ENCODE peak calls at places on chromosome 4, in nine cellular contexts. Q is tibial nerve, I is brain microvascular endothelial cell, L is cardiac fibroblast, U is epithelial cell of esophagus, Y is GM06990, Z is bronchial epithelial cell, T is AG10803, A is fibroblast of mammary gland. B is an unnamed sample.

GRCh38 chr4:185811509-185812364 is at the start of gene SORBS2:
- DNase-seq in Q (no peak), I (peak; percentile 51), L (peak; percentile 71), U (peak; percentile 81), Y (peak; percentile 77), Z (peak; percentile 83), T (peak; percentile 16), A (peak; percentile 33), B (no peak)

GRCh38 chr4:7144374-7145290 is 47.7 kb upstream of the SORCS2 start:
- DNase-seq in Q (no peak), I (no peak), L (no peak), U (no peak), Y (no peak), Z (no peak), T (no peak), A (peak; percentile 25), B (no peak)

GRCh38 chr4:21709761-21710160 is 238.8 kb downstream of the KCNIP4 start:
- DNase-seq in Q (no peak), I (no peak), L (no peak), U (no peak), Y (no peak), Z (no peak), T (no peak), A (no peak), B (no peak)

GRCh38 chr4:141065872-141066271 is 67.4 kb downstream of the RNF150 start:
- DNase-seq in Q (no peak), I (no peak), L (no peak), U (no peak), Y (no peak), Z (peak; percentile 2), T (no peak), A (peak; percentile 61), B (no peak)

GRCh38 chr4:139665690-139666529 is at the start of gene MGST2:
- DNase-seq in Q (peak; percentile 60), I (peak; percentile 67), L (peak; percentile 86), U (peak; percentile 70), Y (peak; percentile 44), Z (peak; percentile 74), T (peak; percentile 80), A (peak; percentile 59), B (no peak)

GRCh38 chr4:134645778-134646177 is 444.2 kb upstream of the PABPC4L start:
- DNase-seq in Q (no peak), I (no peak), L (no peak), U (no peak), Y (no peak), Z (no peak), T (no peak), A (no peak), B (no peak)

GRCh38 chr4:168888715-168889215 is 121.3 kb downstream of the CBR4 start:
- DNase-seq in Q (no peak), I (no peak), L (no peak), U (no peak), Y (no peak), Z (no peak), T (no peak), A (no peak), B (no peak)

GRCh38 chr4:129043523-129043922 is 49.8 kb downstream of the SCLT1 start:
- DNase-seq in Q (no peak), I (peak; percentile 22), L (peak; percentile 61), U (peak; percentile 16), Y (no peak), Z (peak; percentile 13), T (peak; percentile 73), A (peak; percentile 37), B (no peak)

GRCh38 chr4:75598390-75598789 is 31.9 kb downstream of the CDKL2 start:
- DNase-seq in Q (no peak), I (no peak), L (peak; percentile 44), U (peak; percentile 4), Y (no peak), Z (peak; percentile 26), T (peak; percentile 29), A (peak; percentile 38), B (no peak)

GRCh38 chr4:26239796-26240195 is 81.0 kb upstream of the RBPJ start:
- DNase-seq in Q (no peak), I (no peak), L (no peak), U (no peak), Y (no peak), Z (no peak), T (peak; percentile 50), A (no peak), B (no peak)

GRCh38 chr4:7224001-7224400 is 31.7 kb downstream of the SORCS2 start:
- DNase-seq in Q (no peak), I (no peak), L (no peak), U (no peak), Y (no peak), Z (no peak), T (no peak), A (no peak), B (no peak)

GRCh38 chr4:139666735-139667266 is 1.2 kb downstream of the MGST2 start:
- DNase-seq in Q (peak; percentile 26), I (peak; percentile 76), L (peak; percentile 72), U (peak; percentile 76), Y (no peak), Z (peak; percentile 67), T (peak; percentile 40), A (peak; percentile 52), B (peak; percentile 30)

GRCh38 chr4:108237693-108238092 is 69.0 kb upstream of the LEF1 start:
- DNase-seq in Q (no peak), I (no peak), L (no peak), U (no peak), Y (no peak), Z (no peak), T (no peak), A (no peak), B (no peak)

GRCh38 chr4:82739292-82740190 is 59.1 kb downstream of the SCD5 start:
- DNase-seq in Q (peak; percentile 69), I (peak; percentile 66), L (peak; percentile 78), U (peak; percentile 79), Y (peak; percentile 81), Z (peak; percentile 42), T (peak; percentile 50), A (peak; percentile 71), B (no peak)

GRCh38 chr4:15303052-15303641 is 124.7 kb upstream of the C1QTNF7 start:
- DNase-seq in Q (no peak), I (peak; percentile 83), L (peak; percentile 47), U (peak; percentile 83), Y (no peak), Z (peak; percentile 88), T (peak; percentile 89), A (peak; percentile 89), B (no peak)
- H3K4me3 ChIP-seq in Q (no peak overlapping the region), I (no peak overlapping the region), L (no peak overlapping the region), U (no peak overlapping the region), Y (no peak overlapping the region), Z (no peak overlapping the region), T (no peak overlapping the region), A (no peak overlapping the region), B (no peak overlapping the region)

GRCh38 chr4:41142356-41142755 is 72.0 kb downstream of the APBB2 start:
- DNase-seq in Q (peak; percentile 65), I (no peak), L (peak; percentile 56), U (no peak), Y (no peak), Z (no peak), T (peak; percentile 40), A (no peak), B (no peak)

GRCh38 chr4:41142946-41143720 is 71.2 kb downstream of the APBB2 start:
- DNase-seq in Q (peak; percentile 76), I (peak; percentile 82), L (peak; percentile 96), U (peak; percentile 55), Y (no peak), Z (peak; percentile 63), T (peak; percentile 99), A (peak; percentile 96), B (no peak)

GRCh38 chr4:41143721-41144379 is 70.5 kb downstream of the APBB2 start:
- DNase-seq in Q (no peak), I (no peak), L (peak; percentile 58), U (no peak), Y (no peak), Z (no peak), T (peak; percentile 83), A (peak; percentile 52), B (no peak)

GRCh38 chr4:41140410-41140809 is 73.9 kb downstream of the APBB2 start:
- DNase-seq in Q (no peak), I (no peak), L (no peak), U (no peak), Y (no peak), Z (no peak), T (no peak), A (no peak), B (no peak)

GRCh38 chr4:41141910-41142309 is 72.4 kb downstream of the APBB2 start:
- DNase-seq in Q (no peak), I (no peak), L (peak; percentile 73), U (peak; percentile 45), Y (no peak), Z (peak; percentile 76), T (peak; percentile 86), A (peak; percentile 98), B (no peak)
- H3K4me3 ChIP-seq in Q (no peak overlapping the region), I (no peak overlapping the region), L (no peak overlapping the region), U (no peak overlapping the region), Y (no peak overlapping the region), Z (no peak overlapping the region), T (no peak overlapping the region), A (no peak overlapping the region), B (no peak overlapping the region)

GRCh38 chr4:71411976-71412375 is 73.2 kb downstream of the SLC4A4 start:
- DNase-seq in Q (no peak), I (no peak), L (peak; percentile 7), U (no peak), Y (no peak), Z (no peak), T (peak; percentile 55), A (no peak), B (no peak)

GRCh38 chr4:71404049-71404448 is 65.2 kb downstream of the SLC4A4 start:
- DNase-seq in Q (no peak), I (no peak), L (no peak), U (no peak), Y (no peak), Z (peak; percentile 21), T (no peak), A (no peak), B (no peak)

GRCh38 chr4:71400788-71401187 is 62.0 kb downstream of the SLC4A4 start:
- DNase-seq in Q (no peak), I (no peak), L (no peak), U (no peak), Y (no peak), Z (no peak), T (no peak), A (no peak), B (no peak)

DNA sequence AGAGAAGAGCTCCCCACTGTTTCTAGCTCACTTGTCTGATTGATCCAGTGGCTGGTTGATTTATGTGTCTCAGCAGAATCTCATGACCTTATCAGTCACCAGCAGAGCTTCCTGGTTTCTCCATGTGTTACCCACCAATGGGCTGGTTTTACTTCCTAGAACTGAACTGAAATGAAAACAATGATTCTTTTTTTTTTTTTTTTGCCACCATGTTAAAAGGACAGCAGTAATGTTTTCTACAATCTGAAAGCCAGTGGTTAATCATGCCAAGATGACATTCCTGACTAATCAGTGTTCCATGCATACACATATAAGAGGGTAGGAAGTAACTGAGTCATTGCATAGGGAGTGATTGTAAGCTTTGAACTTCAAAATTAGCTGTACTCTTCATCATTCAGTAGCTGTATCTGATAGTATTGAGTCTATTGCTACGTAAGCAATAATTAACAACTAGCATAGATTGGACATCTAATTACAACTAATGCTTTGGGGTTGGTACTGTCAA is 67.7 kb downstream of the SLC4A4 start:
- DNase-seq in Q (no peak), I (peak; percentile 9), L (peak; percentile 41), U (peak; percentile 62), Y (no peak), Z (peak; percentile 88), T (peak; percentile 46), A (peak; percentile 52), B (no peak)
- H3K4me3 ChIP-seq in Q (no peak overlapping the region), I (no peak overlapping the region), L (no peak overlapping the region), U (no peak overlapping the region), Y (no peak overlapping the region), Z (no peak overlapping the region), T (no peak overlapping the region), A (no peak overlapping the region), B (no peak overlapping the region)

GRCh38 chr4:80270321-80270720 is 3.9 kb downstream of the FGF5 start:
- DNase-seq in Q (no peak), I (no peak), L (no peak), U (no peak), Y (no peak), Z (no peak), T (no peak), A (no peak), B (no peak)
- H3K4me3 ChIP-seq in Q (no peak overlapping the region), I (no peak overlapping the region), L (no peak overlapping the region), U (no peak overlapping the region), Y (no peak overlapping the region), Z (no peak overlapping the region), T (peak overlapping the region; percentile 78), A (peak overlapping the region; percentile 10), B (no peak overlapping the region)

B was measured in naive thymus-derived CD4-positive, alpha-beta T cell.